ENCODE peak calls at places on chromosomes 3 and 15, in five cellular contexts. B is osteoblast, Q is cardiac fibroblast, N is heart left ventricle, V is HCT116. R is an unnamed sample.

GRCh38 chr3:130779031-130779430 is 32.4 kb upstream of the PIK3R4 start:
- DNase-seq in B (no peak), V (no peak), N (no peak), Q (no peak), R (no peak)

GRCh38 chr3:177932750-177933660 is 603.2 kb upstream of the KCNMB2 start:
- DNase-seq in B (no peak), N (no peak), V (no peak), Q (peak), R (no peak)

GRCh38 chr3:37863949-37864822 is 2.5 kb downstream of the CTDSPL start:
- DNase-seq in B (no peak), V (no peak), N (no peak), Q (no peak), R (no peak)

GRCh38 chr3:79632842-79633241 is 135.0 kb downstream of the ROBO1 start:
- DNase-seq in Q (no peak), V (no peak), B (no peak), N (no peak), R (no peak)

GRCh38 chr3:17401912-17402311 is 340.5 kb downstream of the TBC1D5 start:
- DNase-seq in Q (no peak), B (peak), V (no peak), N (no peak), R (no peak)

GRCh38 chr15:66115568-66116206 is 137.9 kb downstream of the MEGF11 start:
- DNase-seq in N (no peak), B (peak), V (no peak), Q (no peak), R (peak)

GRCh38 chr15:46344906-46345305 is 710.1 kb downstream of the SQOR start:
- DNase-seq in B (no peak), N (no peak), Q (no peak), V (no peak), R (no peak)

GRCh38 chr15:100565591-100565990 is 36.4 kb downstream of the LINS1 start:
- DNase-seq in N (no peak), V (no peak), B (no peak), Q (no peak), R (no peak)

GRCh38 chr3:160127308-160127707 is 97.9 kb upstream of the C3orf80 start:
- DNase-seq in Q (no peak), B (no peak), N (no peak), V (no peak), R (no peak)

GRCh38 chr15:92653836-92654524 is 1.6 kb downstream of the FAM174B start:
- DNase-seq in Q (no peak), V (no peak), N (no peak), B (no peak), R (peak)

GRCh38 chr15:78828930-78829329 is 17.7 kb upstream of the ADAMTS7 start:
- DNase-seq in N (peak), V (no peak), Q (no peak), B (no peak), R (no peak)

GRCh38 chr15:85718271-85718971 is 76.3 kb downstream of the KLHL25 start:
- DNase-seq in B (no peak), V (no peak), Q (no peak), N (no peak), R (no peak)

GRCh38 chr3:155012584-155012983 is 67.5 kb upstream of the MME start:
- DNase-seq in V (no peak), Q (no peak), B (no peak), N (no peak), R (no peak)

GRCh38 chr3:50572801-50573371 is 3.6 kb downstream of the HEMK1 start:
- DNase-seq in B (peak), Q (no peak), V (no peak), N (no peak), R (no peak)

GRCh38 chr3:94413721-94414106 is 350.9 kb downstream of the NSUN3 start:
- DNase-seq in V (no peak), N (no peak), Q (peak), B (no peak), R (no peak)

GRCh38 chr3:100454684-100455083 is 37.7 kb upstream of the TMEM45A start:
- DNase-seq in N (no peak), Q (no peak), B (peak), V (no peak), R (peak)

GRCh38 chr15:70478251-70478990 is 284.9 kb downstream of the UACA start:
- DNase-seq in Q (no peak), N (no peak), B (no peak), V (no peak), R (no peak)

DNA sequence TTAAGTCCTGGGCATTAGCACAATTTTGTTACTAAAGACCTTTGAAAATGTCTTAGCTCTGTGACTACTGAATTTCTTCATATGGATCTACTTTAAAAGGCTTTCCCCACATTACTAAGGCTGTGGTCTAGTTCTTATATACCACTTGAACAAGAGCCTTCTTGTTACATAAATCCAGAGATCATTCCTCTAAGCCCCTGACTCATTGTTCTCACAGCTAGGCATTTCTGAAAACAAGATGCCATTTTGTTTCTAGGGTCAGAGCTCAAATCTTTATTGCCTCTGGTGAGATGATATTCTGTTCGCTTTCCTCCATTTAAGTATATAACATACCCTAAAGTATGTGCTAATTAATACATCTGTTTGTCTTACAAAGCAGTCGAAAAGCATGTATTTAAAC is 29.8 kb upstream of the LPP start:
- DNase-seq in N (no peak), V (no peak), Q (no peak), B (no peak), R (no peak)
- H3K4me3 ChIP-seq in N (no peak), V (no peak), Q (no peak), B (no peak), R (no peak)

DNA sequence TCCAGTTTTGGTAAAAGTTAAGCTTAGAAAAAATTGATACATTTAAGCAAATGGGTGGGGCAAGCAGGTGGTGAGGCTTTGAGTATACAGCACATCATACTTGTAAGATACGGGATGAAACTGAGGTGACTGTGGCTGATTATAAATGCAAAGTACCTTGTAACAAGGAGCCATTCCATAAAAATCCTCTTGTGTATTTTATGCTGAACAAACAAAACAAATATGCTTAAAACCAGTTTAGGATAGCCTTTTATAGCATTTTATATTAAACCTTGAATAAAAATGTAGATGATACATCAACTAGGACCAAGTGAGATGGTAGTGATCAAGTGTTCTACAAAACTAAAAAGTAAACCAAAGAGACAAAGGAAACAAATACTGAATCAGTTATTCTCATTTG is 3.4 kb downstream of the PLSCR1 start:
- DNase-seq in B (no peak), N (no peak), Q (no peak), V (no peak), R (no peak)
- H3K4me3 ChIP-seq in B (no peak), N (no peak), Q (no peak), V (no peak), R (no peak)

GRCh38 chr3:194267744-194268658 is 83.1 kb downstream of the CPN2 start:
- DNase-seq in V (no peak), Q (peak), B (no peak), N (peak), R (no peak)
- H3K4me3 ChIP-seq in V (no peak), Q (no peak), B (no peak), N (no peak), R (no peak)

GRCh38 chr15:25268166-25268565 is 170.7 kb downstream of the UBE3A start:
- DNase-seq in Q (no peak), B (no peak), N (no peak), V (no peak), R (no peak)
- H3K4me3 ChIP-seq in Q (no peak), B (no peak), N (no peak), V (no peak), R (no peak)

GRCh38 chr3:113275876-113276580 is 64.7 kb downstream of the BOC start:
- DNase-seq in B (peak), Q (peak), N (no peak), V (no peak), R (no peak)
- H3K4me3 ChIP-seq in B (peak), Q (peak), N (peak), V (no peak), R (no peak)

GRCh38 chr3:113556556-113557335 is 24.4 kb downstream of the SIDT1 start:
- DNase-seq in N (no peak), V (no peak), Q (no peak), B (no peak), R (peak)
- H3K4me3 ChIP-seq in N (no peak), V (no peak), Q (no peak), B (no peak), R (no peak)

DNA sequence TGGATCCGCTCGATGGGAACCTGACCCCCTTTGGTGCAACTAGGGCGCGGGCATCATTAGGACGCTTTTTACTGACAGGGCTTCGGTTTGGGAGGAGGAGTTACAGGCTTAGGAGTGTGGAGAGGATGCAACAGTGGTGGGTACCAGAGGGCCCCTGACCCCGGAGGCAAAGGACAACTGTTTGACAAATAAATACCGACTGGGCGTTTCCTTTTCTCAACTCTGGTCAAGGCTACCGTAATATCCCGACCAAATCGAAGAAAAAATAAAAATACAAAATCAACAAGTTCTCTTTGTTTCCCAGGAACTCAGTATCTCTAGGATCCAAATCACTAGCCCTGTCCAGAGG is 349 bp upstream of the DGKG start:
- DNase-seq in V (no peak), N (no peak), Q (no peak), B (no peak), R (no peak)
- H3K4me3 ChIP-seq in V (no peak), N (peak), Q (peak), B (peak), R (peak)

GRCh38 chr3:127732303-127732702 is 59.6 kb downstream of the ABTB1 start:
- DNase-seq in N (no peak), B (no peak), Q (no peak), V (no peak), R (no peak)
- H3K4me3 ChIP-seq in N (no peak), B (no peak), Q (no peak), V (no peak), R (no peak)

R was measured in hepatocyte.